ENCODE peak calls at places on chromosome 20, in seven cellular contexts. G is left cardiac atrium; W is PC-9; T is stimulated activated CD8-positive, alpha-beta memory T cell treated with anti-CD3 and anti-CD28 coated beads, Interleukin-15, amount 100 ng/mL, for 1 hour; R is myocyte; E is AG09319; H is activated naive CD4-positive, alpha-beta T cell treated with Interleukin-2 at 50 U/mL for 16 hours. V is an unnamed sample.

GRCh38 chr20:63740070-63740500 is 509 bp downstream of the SLC2A4RG start:
- DNase-seq in T (no peak), W (no peak), G (peak; percentile 60), E (no peak), H (peak; percentile 55), R (peak; percentile 63), V (peak; percentile 73)

GRCh38 chr20:8997720-8998119 is 71.2 kb upstream of the PLCB4 start:
- DNase-seq in R (peak; percentile 11), W (no peak), T (no peak), E (no peak), G (no peak), H (no peak), V (peak; percentile 73)

GRCh38 chr20:5008743-5009142 is 7.4 kb upstream of the SLC23A2 start:
- DNase-seq in W (peak; percentile 92), G (no peak), R (no peak), H (no peak), T (no peak), E (no peak), V (no peak)

GRCh38 chr20:47610247-47610944 is 108.7 kb downstream of the NCOA3 start:
- DNase-seq in G (peak; percentile 79), W (peak; percentile 69), E (peak; percentile 40), R (peak; percentile 52), H (peak; percentile 72), T (peak; percentile 76), V (no peak)

GRCh38 chr20:672975-673604 is 2.5 kb downstream of the SCRT2 start:
- DNase-seq in W (peak; percentile 32), H (no peak), T (no peak), G (no peak), R (no peak), E (no peak), V (peak; percentile 6)

GRCh38 chr20:43409041-43409913 is 48.4 kb upstream of the SRSF6 start:
- DNase-seq in E (no peak), W (no peak), G (no peak), R (peak; percentile 16), H (no peak), T (no peak), V (peak; percentile 29)

GRCh38 chr20:63501818-63502670 is 3.2 kb upstream of the EEF1A2 start:
- DNase-seq in H (no peak), T (no peak), G (peak; percentile 72), R (peak; percentile 96), E (no peak), W (no peak), V (peak; percentile 89)

GRCh38 chr20:49186535-49187329 is 1.4 kb downstream of the STAU1 start:
- DNase-seq in W (peak; percentile 52), R (peak; percentile 68), H (peak; percentile 74), E (no peak), T (peak; percentile 44), G (peak; percentile 45), V (peak; percentile 40)

GRCh38 chr20:6665621-6666345 is 101.7 kb upstream of the BMP2 start:
- DNase-seq in R (no peak), W (no peak), E (no peak), G (no peak), T (no peak), H (no peak), V (no peak)

GRCh38 chr20:7624886-7625285 is 315.4 kb downstream of the HAO1 start:
- DNase-seq in R (no peak), W (no peak), G (no peak), T (no peak), H (no peak), E (no peak), V (no peak)

GRCh38 chr20:2693286-2693995 is 861 bp downstream of the EBF4 start:
- DNase-seq in R (no peak), T (peak; percentile 8), H (peak; percentile 50), W (no peak), E (no peak), G (peak; percentile 44), V (peak; percentile 52)

GRCh38 chr20:46090095-46090388 is 280 bp upstream of the NCOA5 start:
- DNase-seq in T (no peak), R (no peak), G (no peak), E (no peak), H (no peak), W (no peak), V (no peak)

GRCh38 chr20:45552456-45552855 is 5.3 kb upstream of the EPPIN start:
- DNase-seq in H (no peak), E (no peak), T (no peak), R (no peak), W (no peak), G (no peak), V (no peak)

GRCh38 chr20:4550740-4551139 is 171.0 kb upstream of the PRND start:
- DNase-seq in W (no peak), G (no peak), R (no peak), H (no peak), T (no peak), E (no peak), V (no peak)

GRCh38 chr20:11207749-11208502 is 534.1 kb upstream of the JAG1 start:
- DNase-seq in H (no peak), G (no peak), W (no peak), R (peak; percentile 39), E (no peak), T (no peak), V (peak; percentile 18)

V was measured in NCI-H69.